ENCODE peak calls at places on chromosomes 6 and 20, in four cellular contexts. H is dorsolateral prefrontal cortex, J is body of pancreas, F is fibroblast of villous mesenchyme. S is an unnamed sample.

GRCh38 chr6:156846845-156847599 is 69.8 kb downstream of the ARID1B start:
- DNase-seq in H (no peak), J (no peak), F (no peak), S (no peak)

GRCh38 chr20:7657569-7657968 is 282.7 kb downstream of the HAO1 start:
- DNase-seq in H (no peak), J (no peak), F (peak; percentile 28), S (no peak)

GRCh38 chr6:23728707-23729106 is 397.3 kb upstream of the NRSN1 start:
- DNase-seq in H (no peak), J (no peak), F (peak; percentile 10), S (no peak)

GRCh38 chr6:139490482-139490881 is 116.0 kb upstream of the CITED2 start:
- DNase-seq in H (no peak), J (peak; percentile 76), F (peak; percentile 46), S (no peak)

GRCh38 chr6:149026530-149026942 is 279.7 kb downstream of the UST start:
- DNase-seq in H (no peak), J (no peak), F (peak; percentile 93), S (no peak)

GRCh38 chr6:134002821-134003220 is 49.6 kb downstream of the SLC2A12 start:
- DNase-seq in H (no peak), J (no peak), F (no peak), S (no peak)

GRCh38 chr6:14796974-14797762 is 448.7 kb upstream of the JARID2 start:
- DNase-seq in H (no peak), J (no peak), F (peak; percentile 42), S (no peak)

GRCh38 chr20:59135093-59135492 is 28.5 kb upstream of the ZNF831 start:
- DNase-seq in H (no peak), J (no peak), F (no peak), S (no peak)

GRCh38 chr20:32667030-32667429 is 6.7 kb downstream of the C20orf203 start:
- DNase-seq in H (no peak), J (no peak), F (no peak), S (no peak)

GRCh38 chr20:35318502-35319157 is 26.4 kb upstream of the FAM83C start:
- DNase-seq in H (no peak), J (peak; percentile 65), F (peak; percentile 64), S (no peak)

GRCh38 chr6:104325341-104326172 is 534.2 kb downstream of the HACE1 start:
- DNase-seq in H (no peak), J (no peak), F (peak; percentile 45), S (no peak)

GRCh38 chr6:34358389-34358906 is 34.0 kb downstream of the NUDT3 start:
- DNase-seq in H (no peak), J (peak; percentile 26), F (peak; percentile 80), S (no peak)

GRCh38 chr20:62209850-62210495 is 10.1 kb downstream of the HRH3 start:
- DNase-seq in H (no peak), J (no peak), F (no peak), S (peak; percentile 16)

GRCh38 chr6:15322184-15322583 is 76.3 kb downstream of the JARID2 start:
- DNase-seq in H (no peak), J (no peak), F (no peak), S (no peak)

GRCh38 chr20:63625771-63626423 is 1.0 kb downstream of the GMEB2 start:
- DNase-seq in H (peak; percentile 37), J (peak; percentile 38), F (peak; percentile 25), S (peak; percentile 44)

GRCh38 chr20:20554951-20555350 is 157.5 kb downstream of the RALGAPA2 start:
- DNase-seq in H (no peak), J (no peak), F (no peak), S (no peak)

GRCh38 chr6:23348185-23348584 is 777.8 kb upstream of the NRSN1 start:
- DNase-seq in H (no peak), J (no peak), F (no peak), S (no peak)

GRCh38 chr6:139381216-139381615 is 6.8 kb upstream of the CITED2 start:
- DNase-seq in H (no peak), J (no peak), F (peak; percentile 36), S (no peak)

GRCh38 chr6:32931211-32931610 is 9.6 kb downstream of the HLA-DMB start:
- DNase-seq in H (no peak), J (no peak), F (no peak), S (no peak)

GRCh38 chr6:31113861-31114539 is 600 bp upstream of the PSORS1C1 start:
- DNase-seq in H (no peak), J (no peak), F (no peak), S (no peak)

GRCh38 chr20:60926831-60927230 is 325.2 kb upstream of the CDH4 start:
- DNase-seq in H (no peak), J (no peak), F (no peak), S (no peak)
- TF ChIP-seq CTCF in H (no peak), J (no peak), F (no peak), S (no peak)

DNA sequence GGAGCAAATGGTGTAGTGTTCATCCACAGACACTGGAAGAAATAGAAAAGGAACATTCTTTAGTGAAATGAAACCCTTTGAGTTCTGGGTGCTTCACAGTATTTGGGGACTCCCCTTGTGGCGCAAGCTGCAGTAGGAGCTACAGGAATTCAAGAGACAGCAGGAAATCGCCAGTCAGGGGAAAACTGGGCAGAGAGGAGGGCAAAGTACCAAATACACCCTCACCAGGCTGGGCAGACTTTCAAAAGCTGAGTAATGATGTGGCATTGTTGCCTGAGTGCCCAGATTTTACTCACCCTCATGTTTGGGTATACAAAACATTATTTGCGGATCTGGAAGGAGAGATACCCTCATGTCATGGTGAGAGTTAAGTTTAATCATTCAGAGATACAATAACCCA is 97.9 kb downstream of the SOD2 start:
- DNase-seq in H (peak; percentile 29), J (no peak), F (peak; percentile 22), S (no peak)
- H3K4me3 ChIP-seq in H (no peak overlapping the region), J (no peak overlapping the region), F (no peak overlapping the region), S (no peak overlapping the region)

GRCh38 chr20:41261260-41261659 is 56.3 kb downstream of the ZHX3 start:
- DNase-seq in H (no peak), J (no peak), F (no peak), S (no peak)
- TF ChIP-seq CTCF in H (no peak), J (no peak), F (no peak), S (no peak)

GRCh38 chr6:38723783-38724182 is 8.7 kb downstream of the DNAH8 start:
- DNase-seq in H (no peak), J (no peak), F (no peak), S (no peak)

GRCh38 chr6:38722037-38722436 is 6.9 kb downstream of the DNAH8 start:
- DNase-seq in H (no peak), J (no peak), F (no peak), S (no peak)

GRCh38 chr6:38722727-38723334 is 7.7 kb downstream of the DNAH8 start:
- DNase-seq in H (no peak), J (no peak), F (no peak), S (no peak)

GRCh38 chr6:38725414-38726183 is 10.5 kb downstream of the DNAH8 start:
- DNase-seq in H (no peak), J (no peak), F (peak; percentile 26), S (no peak)

GRCh38 chr6:38724343-38724742 is 9.2 kb downstream of the DNAH8 start:
- DNase-seq in H (no peak), J (no peak), F (no peak), S (no peak)
- H3K4me3 ChIP-seq in H (no peak overlapping the region), J (no peak overlapping the region), F (no peak overlapping the region), S (no peak overlapping the region)